ENCODE peak calls at places on chromosomes 4 and X, in eight cellular contexts. L is naive thymus-derived CD8-positive, alpha-beta T cell; P is cerebellum; M is HS-5; U is AG08395; K is sciatic nerve; Y is mucosa of gallbladder; E is cerebellar nuclear complex. O is an unnamed sample.

GRCh38 chr4:80335554-80336358 is at the start of gene CFAP299:
- DNase-seq in Y (peak; percentile 82), E (no peak), U (peak; percentile 96), L (peak; percentile 60), P (peak; percentile 61), M (peak; percentile 84), K (peak; percentile 88), O (peak; percentile 84)

GRCh38 chr4:92969650-92970370 is 666.0 kb downstream of the GRID2 start:
- DNase-seq in P (no peak), K (no peak), L (no peak), E (no peak), U (peak; percentile 76), Y (no peak), M (peak; percentile 85), O (no peak)

GRCh38 chrX:138711399-138712347 is at the start of gene FGF13:
- DNase-seq in E (no peak), L (no peak), K (peak; percentile 51), Y (no peak), U (peak; percentile 26), M (no peak), P (no peak), O (peak; percentile 89)

GRCh38 chr4:6688879-6689505 is 4.7 kb upstream of the S100P start:
- DNase-seq in K (peak; percentile 70), L (peak; percentile 59), M (peak; percentile 60), E (no peak), U (peak; percentile 95), Y (peak; percentile 57), P (no peak), O (peak; percentile 83)

GRCh38 chr4:85147481-85148076 is 181.1 kb upstream of the WDFY3 start:
- DNase-seq in K (peak; percentile 65), Y (peak; percentile 27), U (peak; percentile 58), M (peak; percentile 25), L (peak; percentile 9), E (no peak), P (peak; percentile 45), O (peak; percentile 53)

GRCh38 chrX:151985955-151986354 is 11.5 kb upstream of the GABRE start:
- DNase-seq in P (no peak), U (peak; percentile 65), Y (peak; percentile 58), K (no peak), E (no peak), L (no peak), M (no peak), O (no peak)

GRCh38 chr4:75180790-75181776 is 248.2 kb downstream of the PARM1 start:
- DNase-seq in P (no peak), L (no peak), E (no peak), Y (no peak), U (no peak), K (no peak), M (no peak), O (no peak)

GRCh38 chr4:11106769-11107168 is 321.9 kb downstream of the HS3ST1 start:
- DNase-seq in P (no peak), U (no peak), L (no peak), K (no peak), Y (no peak), E (no peak), M (no peak), O (no peak)

GRCh38 chr4:40550900-40551546 is 78.6 kb downstream of the RBM47 start:
- DNase-seq in E (no peak), K (no peak), M (no peak), L (peak; percentile 62), P (no peak), U (peak; percentile 29), Y (no peak), O (peak; percentile 30)

GRCh38 chrX:48890934-48891401 is 6.6 kb downstream of the TIMM17B start:
- DNase-seq in K (no peak), Y (no peak), P (peak; percentile 26), U (no peak), E (no peak), M (no peak), L (no peak), O (peak; percentile 89)

GRCh38 chr4:825969-826330 is at the start of gene CPLX1:
- DNase-seq in L (no peak), K (no peak), M (no peak), P (peak; percentile 90), U (no peak), Y (no peak), E (no peak), O (peak; percentile 96)

GRCh38 chr4:67909910-67910905 is 26.4 kb upstream of the TMPRSS11D start:
- DNase-seq in L (peak; percentile 10), Y (no peak), K (no peak), U (peak; percentile 12), P (no peak), M (no peak), E (no peak), O (no peak)

GRCh38 chrX:150482537-150483217 is 85.7 kb upstream of the MTM1 start:
- DNase-seq in L (no peak), U (peak; percentile 40), P (no peak), K (no peak), E (no peak), Y (no peak), M (peak; percentile 31), O (no peak)

GRCh38 chr4:6746721-6747689 is 31.0 kb downstream of the BLOC1S4 start:
- DNase-seq in P (no peak), Y (peak; percentile 71), U (no peak), E (no peak), M (no peak), L (no peak), K (no peak), O (peak; percentile 30)

GRCh38 chr4:100913685-100914084 is 395.9 kb upstream of the EMCN start:
- DNase-seq in Y (no peak), E (no peak), M (no peak), P (no peak), K (no peak), U (no peak), L (no peak), O (no peak)

GRCh38 chrX:132833373-132833772 is 125.1 kb downstream of the HS6ST2 start:
- DNase-seq in M (no peak), L (no peak), Y (no peak), U (no peak), K (no peak), P (no peak), E (no peak), O (no peak)

GRCh38 chrX:40780123-40780522 is 44.8 kb upstream of the MED14 start:
- DNase-seq in Y (no peak), P (no peak), U (no peak), M (no peak), E (no peak), L (no peak), K (no peak), O (no peak)

GRCh38 chr4:87014284-87014782 is 79.5 kb downstream of the AFF1 start:
- DNase-seq in M (no peak), U (peak; percentile 22), K (no peak), P (no peak), E (no peak), L (no peak), Y (no peak), O (no peak)

GRCh38 chr4:73726000-73726399 is 14.4 kb upstream of the CXCL8 start:
- DNase-seq in E (no peak), L (no peak), U (peak; percentile 89), M (peak; percentile 86), P (no peak), K (no peak), Y (no peak), O (no peak)

GRCh38 chrX:120504569-120504968 is 35.5 kb upstream of the LAMP2 start:
- DNase-seq in L (no peak), U (no peak), P (no peak), Y (no peak), E (no peak), K (no peak), M (no peak), O (no peak)

GRCh38 chr4:97558204-97558804 is 585.0 kb downstream of the STPG2 start:
- DNase-seq in P (no peak), L (no peak), M (no peak), E (no peak), U (no peak), Y (no peak), K (no peak), O (peak; percentile 10)

GRCh38 chr4:108013955-108014354 is 24.3 kb downstream of the HADH start:
- DNase-seq in Y (no peak), U (no peak), L (no peak), P (no peak), M (no peak), K (no peak), E (no peak), O (no peak)

GRCh38 chr4:78748361-78748760 is 27.8 kb upstream of the BMP2K start:
- DNase-seq in Y (no peak), L (no peak), P (no peak), M (no peak), K (no peak), E (no peak), U (no peak), O (no peak)

GRCh38 chr4:3116955-3117354 is 42.5 kb downstream of the HTT start:
- DNase-seq in K (no peak), M (no peak), E (no peak), P (no peak), L (no peak), Y (no peak), U (no peak), O (no peak)

GRCh38 chrX:14032383-14032782 is 2.7 kb upstream of the GEMIN8 start:
- DNase-seq in L (peak; percentile 72), U (peak; percentile 62), E (peak; percentile 5), P (peak; percentile 37), K (no peak), M (no peak), Y (peak; percentile 62), O (peak; percentile 75)

GRCh38 chrX:21993265-21993664 is 38.9 kb upstream of the PHEX start:
- DNase-seq in M (no peak), L (no peak), U (no peak), K (no peak), P (no peak), E (no peak), Y (peak; percentile 20), O (no peak)

GRCh38 chr4:166662266-166662843 is 571.9 kb downstream of the SPOCK3 start:
- DNase-seq in E (no peak), U (no peak), L (no peak), P (no peak), K (no peak), Y (no peak), M (no peak), O (no peak)

GRCh38 chrX:26915064-26915463 is 548.1 kb downstream of the PPP4R3C start:
- DNase-seq in P (no peak), K (no peak), L (no peak), M (peak; percentile 51), E (no peak), Y (no peak), U (no peak), O (no peak)

GRCh38 chr4:67593741-67594175 is 35.2 kb downstream of the STAP1 start:
- DNase-seq in U (no peak), Y (no peak), K (no peak), E (no peak), M (no peak), L (no peak), P (no peak), O (no peak)

GRCh38 chr4:8345053-8345945 is 75.7 kb downstream of the HTRA3 start:
- DNase-seq in M (no peak), U (no peak), L (no peak), E (no peak), K (peak; percentile 53), P (no peak), Y (no peak), O (no peak)

GRCh38 chrX:81110286-81110685 is 91.4 kb downstream of the HMGN5 start:
- DNase-seq in E (no peak), Y (no peak), K (no peak), P (no peak), U (no peak), L (no peak), M (no peak), O (no peak)

GRCh38 chrX:107716045-107716684 is 59.4 kb downstream of the TSC22D3 start:
- DNase-seq in Y (no peak), K (peak; percentile 60), P (no peak), U (peak; percentile 34), M (no peak), L (no peak), E (no peak), O (peak; percentile 89)

O was measured in H7.